ENCODE peak calls at places on chromosomes 12 and 14, in five cellular contexts. N is HCT116, P is upper lobe of left lung, R is PC-9, Z is A673. M is an unnamed sample.

GRCh38 chr12:124771462-124772361 is 92.0 kb downstream of the SCARB1 start:
- DNase-seq in Z (peak), N (peak), P (peak), R (peak), M (peak)

GRCh38 chr14:22685467-22685866 is 41.3 kb upstream of the OR6J1 start:
- DNase-seq in Z (no peak), N (no peak), P (no peak), R (peak), M (no peak)

GRCh38 chr14:61556455-61556854 is 138.9 kb upstream of the HIF1A start:
- DNase-seq in Z (no peak), R (no peak), N (no peak), P (no peak), M (no peak)

GRCh38 chr12:124759841-124760508 is 103.7 kb downstream of the SCARB1 start:
- DNase-seq in N (no peak), P (peak), R (peak), Z (no peak), M (no peak)

GRCh38 chr12:113115455-113116126 is 20.0 kb downstream of the RASAL1 start:
- DNase-seq in R (no peak), N (no peak), P (no peak), Z (no peak), M (no peak)

GRCh38 chr12:53174881-53175491 is 5.5 kb upstream of the ZNF740 start:
- DNase-seq in R (peak), P (no peak), N (no peak), Z (peak), M (no peak)

GRCh38 chr14:96051231-96051630 is 12.1 kb downstream of the C14orf132 start:
- DNase-seq in Z (no peak), P (no peak), R (no peak), N (no peak), M (no peak)

GRCh38 chr12:45522227-45522626 is 207.3 kb upstream of the ARID2 start:
- DNase-seq in N (no peak), R (peak), Z (no peak), P (no peak), M (no peak)

GRCh38 chr14:30808576-30808975 is 65.8 kb upstream of the COCH start:
- DNase-seq in Z (no peak), N (no peak), R (no peak), P (no peak), M (no peak)

DNA sequence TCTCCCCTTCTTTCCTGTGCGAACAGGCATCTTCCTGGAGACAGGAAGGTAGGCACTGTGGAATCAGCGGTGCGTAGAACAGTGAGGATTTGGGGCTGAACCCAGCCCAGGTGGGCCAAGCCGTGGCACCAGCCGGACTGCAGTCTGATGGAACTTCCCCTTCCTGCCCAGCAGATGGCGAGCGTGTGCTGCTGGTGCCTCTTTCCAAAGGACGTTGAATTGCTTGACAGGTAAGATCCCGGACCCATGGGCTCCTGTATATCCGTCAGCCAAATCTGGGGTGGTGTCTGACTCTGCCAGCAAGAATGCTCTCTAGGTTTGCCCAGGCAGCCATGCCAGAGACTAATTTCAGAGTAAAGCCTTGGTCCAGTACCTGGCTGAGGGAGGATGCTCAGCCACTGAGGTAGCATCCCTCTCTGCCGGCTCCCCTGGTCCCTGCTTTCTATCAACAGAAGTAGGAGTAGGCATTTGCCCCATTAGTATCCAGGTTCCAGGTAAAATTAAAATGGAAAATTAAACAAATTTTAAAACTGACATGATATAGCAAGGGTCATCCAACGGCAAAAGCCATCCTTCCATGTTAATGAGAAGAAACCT is 21.1 kb upstream of the KCNA5 start:
- DNase-seq in P (peak), N (peak), Z (peak), R (peak), M (peak)
- TF ChIP-seq CTCF in P (peak), N (peak), Z (peak), R (peak), M (peak)

GRCh38 chr12:49295087-49296001 is at the start of gene PRPH:
- DNase-seq in P (peak), N (no peak), Z (no peak), R (no peak), M (no peak)

GRCh38 chr12:49296836-49297694 is 2.1 kb downstream of the PRPH start:
- DNase-seq in P (peak), R (peak), Z (no peak), N (peak), M (no peak)

GRCh38 chr12:49296034-49296835 is 1.3 kb downstream of the PRPH start:
- DNase-seq in R (peak), P (peak), N (no peak), Z (no peak), M (peak)

GRCh38 chr12:49297695-49298060 is 2.7 kb downstream of the PRPH start:
- DNase-seq in Z (no peak), P (no peak), R (no peak), N (no peak), M (no peak)

GRCh38 chr12:49298160-49298559 is 3.2 kb downstream of the PRPH start:
- DNase-seq in R (no peak), P (no peak), N (no peak), Z (no peak), M (no peak)
- TF ChIP-seq CTCF in R (peak), P (no peak), N (peak), Z (no peak), M (no peak)

GRCh38 chr12:12609692-12610091 is 2.0 kb upstream of the CREBL2 start:
- DNase-seq in Z (no peak), N (no peak), P (no peak), R (no peak), M (no peak)

GRCh38 chr12:12606793-12607589 is 4.7 kb upstream of the CREBL2 start:
- DNase-seq in R (no peak), N (no peak), Z (no peak), P (no peak), M (no peak)

GRCh38 chr12:12611512-12612306 is at the start of gene CREBL2:
- DNase-seq in N (peak), P (peak), R (peak), Z (peak), M (peak)

GRCh38 chr12:12610711-12611110 is 965 bp upstream of the CREBL2 start:
- DNase-seq in Z (no peak), R (no peak), P (no peak), N (no peak), M (no peak)

GRCh38 chr12:12608557-12608957 is 3.1 kb upstream of the CREBL2 start:
- DNase-seq in R (no peak), P (no peak), Z (peak), N (no peak), M (no peak)
- TF ChIP-seq CTCF in R (peak), P (no peak), Z (peak), N (no peak), M (no peak)

DNA sequence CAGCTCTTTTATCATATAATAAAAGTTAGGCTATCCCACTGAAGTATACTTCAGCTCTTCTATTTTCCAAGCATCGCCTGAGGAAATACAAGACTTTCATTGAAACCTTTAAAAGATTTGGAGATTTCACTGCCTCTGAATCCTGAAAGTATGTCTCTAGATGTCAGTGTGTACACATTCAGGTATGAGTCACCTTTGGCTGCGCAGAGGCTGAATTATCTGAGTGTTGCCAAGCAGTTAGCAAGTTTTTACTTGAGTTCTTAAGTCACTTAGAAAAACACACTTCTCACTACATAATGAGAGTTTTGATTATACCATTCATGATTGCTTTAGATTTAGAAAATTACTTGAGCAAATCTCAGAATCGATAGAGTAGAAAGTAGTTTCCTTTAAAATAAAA is 210.3 kb downstream of the TMTC2 start:
- DNase-seq in Z (no peak), R (peak), N (peak), P (no peak), M (no peak)
- TF ChIP-seq CTCF in Z (no peak), R (no peak), N (no peak), P (no peak), M (no peak)

GRCh38 chr14:105168093-105168420 is 519 bp downstream of the JAG2 start:
- DNase-seq in P (no peak), R (no peak), N (no peak), Z (no peak), M (no peak)

GRCh38 chr14:105168496-105168978 is at the start of gene JAG2:
- DNase-seq in P (peak), N (no peak), Z (peak), R (peak), M (no peak)

GRCh38 chr14:105166571-105167302 is 1.8 kb downstream of the JAG2 start:
- DNase-seq in N (no peak), Z (no peak), R (no peak), P (peak), M (no peak)

GRCh38 chr14:105168979-105169507 is 467 bp upstream of the JAG2 start:
- DNase-seq in R (no peak), P (peak), N (no peak), Z (peak), M (peak)

GRCh38 chr14:105167303-105168092 is 1.1 kb downstream of the JAG2 start:
- DNase-seq in R (no peak), P (peak), Z (no peak), N (no peak), M (no peak)
- TF ChIP-seq CTCF in R (peak), P (peak), Z (peak), N (no peak), M (peak)

GRCh38 chr14:60332046-60332399 is 83.0 kb downstream of the PPM1A start:
- DNase-seq in R (no peak), N (no peak), Z (no peak), P (no peak), M (no peak)
- TF ChIP-seq CTCF in R (peak), N (no peak), Z (peak), P (no peak), M (no peak)

M was measured in neural crest cell.